ENCODE peak calls at places on chromosomes 6 and 20, in nine cellular contexts. P, G, K, C, H, J, A, R and B are unnamed samples.

GRCh38 chr20:18984238-18985200 is 170.9 kb downstream of the SCP2D1 start:
- DNase-seq in P (no peak), G (no peak), K (no peak), C (no peak), H (no peak), J (no peak), A (no peak), R (no peak), B (no peak)

GRCh38 chr20:51458751-51459439 is 83.6 kb downstream of the NFATC2 start:
- DNase-seq in P (no peak), G (no peak), K (no peak), C (no peak), H (no peak), J (no peak), A (no peak), R (no peak), B (no peak)

GRCh38 chr6:10373642-10374359 is 41.1 kb downstream of the TFAP2A start:
- DNase-seq in P (peak; percentile 27), G (no peak), K (no peak), C (no peak), H (no peak), J (peak; percentile 50), A (no peak), R (no peak), B (no peak)

GRCh38 chr6:39451831-39452230 is 129.3 kb upstream of the KCNK16 start:
- DNase-seq in P (no peak), G (no peak), K (no peak), C (no peak), H (no peak), J (no peak), A (no peak), R (no peak), B (no peak)

GRCh38 chr6:36666726-36667591 is 11.6 kb upstream of the CDKN1A start:
- DNase-seq in P (no peak), G (no peak), K (peak; percentile 34), C (peak; percentile 87), H (peak; percentile 91), J (peak; percentile 84), A (peak; percentile 76), R (no peak), B (peak; percentile 89)

GRCh38 chr20:36493013-36493800 is 48.1 kb upstream of the MYL9 start:
- DNase-seq in P (no peak), G (peak; percentile 28), K (peak; percentile 25), C (no peak), H (no peak), J (no peak), A (no peak), R (no peak), B (no peak)

GRCh38 chr6:20211037-20211940 is 980 bp downstream of the MBOAT1 start:
- DNase-seq in P (peak; percentile 4), G (no peak), K (no peak), C (no peak), H (no peak), J (no peak), A (no peak), R (no peak), B (no peak)

GRCh38 chr6:161033667-161034066 is 42.1 kb downstream of the MAP3K4 start:
- DNase-seq in P (no peak), G (no peak), K (no peak), C (no peak), H (no peak), J (no peak), A (no peak), R (no peak), B (no peak)

GRCh38 chr6:144931172-144932035 is 646.3 kb downstream of the UTRN start:
- DNase-seq in P (no peak), G (peak; percentile 34), K (no peak), C (no peak), H (no peak), J (peak; percentile 36), A (peak; percentile 24), R (no peak), B (peak; percentile 27)

GRCh38 chr20:20248620-20249200 is 119.2 kb upstream of the INSM1 start:
- DNase-seq in P (no peak), G (no peak), K (no peak), C (no peak), H (no peak), J (no peak), A (no peak), R (no peak), B (no peak)

GRCh38 chr6:52330470-52330869 is 31.5 kb upstream of the PAQR8 start:
- DNase-seq in P (no peak), G (no peak), K (no peak), C (no peak), H (no peak), J (no peak), A (peak; percentile 21), R (no peak), B (no peak)

GRCh38 chr6:150004783-150005717 is 20.3 kb downstream of the RAET1L start:
- DNase-seq in P (peak; percentile 77), G (peak; percentile 92), K (peak; percentile 67), C (peak; percentile 77), H (peak; percentile 97), J (peak; percentile 99), A (peak; percentile 86), R (peak; percentile 85), B (peak; percentile 53)

GRCh38 chr6:149028767-149029405 is 282.1 kb downstream of the UST start:
- DNase-seq in P (peak; percentile 84), G (peak; percentile 89), K (peak; percentile 91), C (peak; percentile 40), H (no peak), J (peak; percentile 63), A (peak; percentile 84), R (peak; percentile 75), B (peak; percentile 96)

GRCh38 chr20:62961310-62961783 is 8.8 kb downstream of the SLC17A9 start:
- DNase-seq in P (no peak), G (no peak), K (peak; percentile 31), C (no peak), H (no peak), J (no peak), A (no peak), R (no peak), B (no peak)

GRCh38 chr20:25198663-25199363 is 3.3 kb downstream of the ENTPD6 start:
- DNase-seq in P (no peak), G (no peak), K (peak; percentile 41), C (no peak), H (peak; percentile 66), J (peak; percentile 35), A (no peak), R (no peak), B (no peak)

GRCh38 chr6:12233693-12234551 is 56.2 kb upstream of the EDN1 start:
- DNase-seq in P (peak; percentile 82), G (peak; percentile 81), K (peak; percentile 78), C (peak; percentile 27), H (no peak), J (peak; percentile 65), A (peak; percentile 57), R (peak; percentile 33), B (peak; percentile 95)

GRCh38 chr20:32224463-32224862 is 16.8 kb downstream of the POFUT1 start:
- DNase-seq in P (no peak), G (no peak), K (no peak), C (no peak), H (no peak), J (no peak), A (no peak), R (no peak), B (no peak)

GRCh38 chr6:44524491-44525227 is 137.2 kb downstream of the CDC5L start:
- DNase-seq in P (no peak), G (peak; percentile 7), K (no peak), C (no peak), H (no peak), J (no peak), A (peak; percentile 75), R (no peak), B (no peak)

GRCh38 chr6:44268095-44268628 is 2.1 kb upstream of the TMEM151B start:
- DNase-seq in P (no peak), G (peak; percentile 53), K (peak; percentile 80), C (no peak), H (peak; percentile 57), J (peak; percentile 73), A (peak; percentile 47), R (peak; percentile 56), B (peak; percentile 54)

GRCh38 chr6:75098709-75099108 is 107.1 kb downstream of the COL12A1 start:
- DNase-seq in P (peak; percentile 75), G (no peak), K (no peak), C (no peak), H (no peak), J (peak; percentile 89), A (peak; percentile 44), R (no peak), B (peak; percentile 12)

GRCh38 chr6:52360028-52360427 is 1.9 kb upstream of the PAQR8 start:
- DNase-seq in P (no peak), G (no peak), K (no peak), C (no peak), H (no peak), J (no peak), A (no peak), R (no peak), B (no peak)

GRCh38 chr6:159654483-159655098 is 38.5 kb downstream of the SOD2 start:
- DNase-seq in P (peak; percentile 34), G (peak; percentile 49), K (peak; percentile 69), C (peak; percentile 25), H (no peak), J (peak; percentile 54), A (peak; percentile 69), R (peak; percentile 7), B (peak; percentile 52)

GRCh38 chr6:168678177-168678576 is 237.2 kb downstream of the SMOC2 start:
- DNase-seq in P (no peak), G (no peak), K (no peak), C (no peak), H (no peak), J (no peak), A (no peak), R (no peak), B (no peak)

GRCh38 chr6:3879194-3879952 is 30.2 kb downstream of the FAM50B start:
- DNase-seq in P (no peak), G (no peak), K (no peak), C (no peak), H (no peak), J (no peak), A (no peak), R (no peak), B (no peak)

GRCh38 chr6:66326228-66326627 is 619.2 kb upstream of the EYS start:
- DNase-seq in P (no peak), G (no peak), K (no peak), C (no peak), H (no peak), J (no peak), A (no peak), R (no peak), B (no peak)

GRCh38 chr20:62765021-62765420 is 31.3 kb upstream of the MRGBP start:
- DNase-seq in P (no peak), G (no peak), K (no peak), C (no peak), H (no peak), J (no peak), A (no peak), R (no peak), B (no peak)

GRCh38 chr6:82458147-82458546 is 94.5 kb downstream of the TPBG start:
- DNase-seq in P (no peak), G (no peak), K (no peak), C (no peak), H (no peak), J (no peak), A (no peak), R (no peak), B (no peak)

GRCh38 chr6:111118816-111119215 is 31.5 kb downstream of the SLC16A10 start:
- DNase-seq in P (no peak), G (no peak), K (no peak), C (no peak), H (no peak), J (no peak), A (no peak), R (no peak), B (no peak)

GRCh38 chr6:116088946-116089345 is 11.7 kb upstream of the NT5DC1 start:
- DNase-seq in P (no peak), G (no peak), K (no peak), C (no peak), H (no peak), J (no peak), A (no peak), R (no peak), B (no peak)

GRCh38 chr20:60695223-60695622 is 556.8 kb upstream of the CDH4 start:
- DNase-seq in P (no peak), G (peak; percentile 11), K (no peak), C (no peak), H (no peak), J (peak; percentile 90), A (peak; percentile 41), R (no peak), B (no peak)

GRCh38 chr6:135665935-135666334 is 168.4 kb upstream of the AHI1 start:
- DNase-seq in P (no peak), G (no peak), K (no peak), C (no peak), H (no peak), J (no peak), A (no peak), R (no peak), B (no peak)